ENCODE peak calls at places on chromosomes 4 and X, in six cellular contexts. P is IMR-90; K is H54; A is small intestine; R is CD8-positive, alpha-beta T cell; D is ureter. Z is an unnamed sample.

GRCh38 chrX:35251229-35251628 is 308.6 kb downstream of the FAM47B start:
- DNase-seq in K (no peak), A (no peak), R (no peak), P (no peak), D (no peak), Z (no peak)

GRCh38 chr4:2792711-2793577 is at the start of gene SH3BP2:
- DNase-seq in K (peak; percentile 53), R (no peak), A (peak; percentile 73), P (peak; percentile 49), D (peak; percentile 83), Z (peak; percentile 74)

GRCh38 chrX:72306085-72306801 is 529 bp upstream of the CITED1 start:
- DNase-seq in K (no peak), A (no peak), P (no peak), D (no peak), R (no peak), Z (no peak)

GRCh38 chrX:148871422-148872152 is 371.2 kb downstream of the AFF2 start:
- DNase-seq in R (no peak), K (no peak), D (no peak), A (no peak), P (peak; percentile 70), Z (no peak)

GRCh38 chr4:144174401-144175067 is 34.0 kb upstream of the GYPA start:
- DNase-seq in P (peak; percentile 59), K (peak; percentile 6), R (no peak), A (peak; percentile 46), D (no peak), Z (peak; percentile 2)

GRCh38 chr4:75327804-75328512 is 186.2 kb downstream of the RCHY1 start:
- DNase-seq in K (no peak), A (no peak), P (no peak), D (peak; percentile 71), R (no peak), Z (no peak)

GRCh38 chrX:11209798-11210197 is 83.4 kb upstream of the AMELX start:
- DNase-seq in K (no peak), D (no peak), A (no peak), P (no peak), R (no peak), Z (no peak)

GRCh38 chr4:1879491-1879890 is 8.3 kb downstream of the NSD2 start:
- DNase-seq in D (no peak), K (no peak), P (peak; percentile 33), R (no peak), A (no peak), Z (no peak)

GRCh38 chrX:53073115-53073581 is 9.0 kb upstream of the TSPYL2 start:
- DNase-seq in A (no peak), P (no peak), R (no peak), K (no peak), D (no peak), Z (no peak)

GRCh38 chr4:87559090-87559837 is 30.1 kb upstream of the SPARCL1 start:
- DNase-seq in A (peak; percentile 5), R (peak; percentile 3), K (no peak), P (no peak), D (peak; percentile 47), Z (no peak)

GRCh38 chr4:165464813-165465381 is 86.1 kb downstream of the CPE start:
- DNase-seq in R (no peak), D (no peak), P (peak; percentile 48), K (no peak), A (peak; percentile 42), Z (peak; percentile 22)

GRCh38 chr4:53529025-53529424 is 62.3 kb downstream of the LNX1 start:
- DNase-seq in A (no peak), K (no peak), P (no peak), R (no peak), D (no peak), Z (no peak)

GRCh38 chrX:7146026-7146702 is 1.3 kb upstream of the STS start:
- DNase-seq in P (no peak), R (no peak), D (no peak), K (no peak), A (no peak), Z (no peak)

GRCh38 chrX:13966071-13966850 is 63.4 kb downstream of the GEMIN8 start:
- DNase-seq in R (no peak), K (no peak), P (no peak), A (no peak), D (no peak), Z (no peak)

GRCh38 chr4:37780444-37781133 is 45.9 kb upstream of the PGM2 start:
- DNase-seq in D (no peak), R (peak; percentile 48), P (no peak), K (no peak), A (peak; percentile 48), Z (peak; percentile 78)

GRCh38 chr4:93730760-93731159 is 97.8 kb upstream of the ATOH1 start:
- DNase-seq in D (no peak), A (no peak), P (no peak), R (no peak), K (no peak), Z (no peak)

GRCh38 chr4:137927972-137928371 is 314.2 kb downstream of the SLC7A11 start:
- DNase-seq in K (no peak), R (no peak), P (no peak), A (no peak), D (no peak), Z (no peak)

GRCh38 chrX:31333181-31333831 is 261.5 kb upstream of the FTHL17 start:
- DNase-seq in A (no peak), K (peak; percentile 4), P (peak; percentile 84), D (no peak), R (no peak), Z (no peak)

GRCh38 chr4:38902221-38902620 is 34.6 kb downstream of the FAM114A1 start:
- DNase-seq in K (no peak), D (no peak), A (no peak), P (no peak), R (no peak), Z (no peak)

GRCh38 chr4:87803421-87803820 is 4.1 kb downstream of the IBSP start:
- DNase-seq in R (no peak), D (no peak), A (no peak), K (no peak), P (no peak), Z (no peak)

GRCh38 chrX:115894087-115894486 is 276.5 kb upstream of the AGTR2 start:
- DNase-seq in R (no peak), D (peak; percentile 50), A (peak; percentile 31), K (peak; percentile 24), P (peak; percentile 33), Z (no peak)

GRCh38 chrX:5708209-5708608 is 520.5 kb downstream of the NLGN4X start:
- DNase-seq in P (no peak), A (no peak), R (no peak), K (no peak), D (no peak), Z (no peak)

GRCh38 chr4:89894654-89895652 is at the start of gene MMRN1:
- DNase-seq in P (no peak), R (no peak), D (no peak), K (no peak), A (no peak), Z (no peak)

GRCh38 chrX:48897621-48898306 is at the start of the genes PQBP1 and TIMM17B:
- DNase-seq in D (peak; percentile 90), R (peak; percentile 72), K (peak; percentile 46), P (peak; percentile 96), A (peak; percentile 94), Z (peak; percentile 94)

GRCh38 chr4:42789168-42789567 is 103.3 kb upstream of the GRXCR1 start:
- DNase-seq in R (no peak), P (no peak), A (no peak), K (no peak), D (no peak), Z (no peak)

GRCh38 chr4:2794707-2795557 is 2.0 kb downstream of the SH3BP2 start:
- DNase-seq in D (peak; percentile 74), K (peak; percentile 45), A (no peak), R (no peak), P (peak; percentile 79), Z (no peak)

GRCh38 chrX:30751497-30751896 is 98.3 kb downstream of the GK start:
- DNase-seq in D (no peak), R (no peak), K (no peak), A (no peak), P (no peak), Z (no peak)

GRCh38 chrX:55450259-55450658 is 1.7 kb upstream of the MAGEH1 start:
- DNase-seq in D (no peak), A (peak; percentile 0), P (peak; percentile 12), K (no peak), R (no peak), Z (no peak)

GRCh38 chrX:66045894-66046293 is 6.0 kb upstream of the VSIG4 start:
- DNase-seq in D (no peak), R (no peak), A (no peak), P (no peak), K (no peak), Z (no peak)

GRCh38 chrX:119095936-119096335 is 23.1 kb downstream of the CT47C1 start:
- DNase-seq in P (no peak), D (no peak), R (no peak), K (no peak), A (no peak), Z (no peak)

GRCh38 chr4:168654206-168655174 is 157.6 kb downstream of the PALLD start:
- DNase-seq in D (no peak), P (no peak), K (no peak), R (no peak), A (peak; percentile 78), Z (no peak)

GRCh38 chrX:84721416-84721815 is 219.2 kb upstream of the HDX start:
- DNase-seq in P (no peak), A (no peak), R (no peak), D (no peak), K (no peak), Z (no peak)

GRCh38 chr4:147860960-147861359 is 129.1 kb downstream of the ARHGAP10 start:
- DNase-seq in A (no peak), K (no peak), D (no peak), P (no peak), R (no peak), Z (no peak)

GRCh38 chrX:120761810-120762209 is 113.9 kb downstream of the CT47B1 start:
- DNase-seq in A (no peak), D (no peak), R (no peak), P (peak; percentile 5), K (no peak), Z (no peak)

GRCh38 chr4:68267433-68267944 is 22.0 kb upstream of the TMPRSS11B start:
- DNase-seq in D (no peak), K (no peak), P (peak; percentile 56), A (peak; percentile 2), R (no peak), Z (no peak)

GRCh38 chr4:166034965-166035364 is 161.9 kb downstream of the TLL1 start:
- DNase-seq in K (no peak), D (no peak), P (no peak), R (no peak), A (no peak), Z (no peak)

GRCh38 chr4:127965803-127966175 is 583 bp downstream of the ABHD18 start:
- DNase-seq in R (peak; percentile 52), D (peak; percentile 55), P (peak; percentile 20), A (peak; percentile 69), K (peak; percentile 10), Z (peak; percentile 64)

GRCh38 chr4:91448668-91449330 is 855.0 kb upstream of the GRID2 start:
- DNase-seq in R (no peak), P (no peak), D (no peak), K (peak; percentile 1), A (no peak), Z (no peak)

Z was measured in HL-60.